ENCODE peak calls at places on chromosome 3, in four cellular contexts. D, H, Y and V are unnamed samples.

GRCh38 chr3:59573911-59574310 is 524.1 kb upstream of the CFAP20DC start:
- DNase-seq in D (no peak), H (no peak), Y (no peak), V (no peak)

GRCh38 chr3:99396651-99397050 is 241.7 kb upstream of the COL8A1 start:
- DNase-seq in D (no peak), H (no peak), Y (no peak), V (no peak)

GRCh38 chr3:80285370-80285769 is 517.6 kb upstream of the ROBO1 start:
- DNase-seq in D (no peak), H (no peak), Y (no peak), V (no peak)

GRCh38 chr3:123025642-123026521 is 1.7 kb downstream of the SEMA5B start:
- DNase-seq in D (peak; percentile 3), H (peak; percentile 33), Y (peak; percentile 24), V (peak; percentile 26)

GRCh38 chr3:39196671-39197446 is 4.5 kb upstream of the XIRP1 start:
- DNase-seq in D (no peak), H (no peak), Y (no peak), V (no peak)

GRCh38 chr3:187679638-187680396 is 9.6 kb upstream of the SST start:
- DNase-seq in D (peak; percentile 90), H (peak; percentile 83), Y (peak; percentile 89), V (peak; percentile 88)

GRCh38 chr3:127787966-127788365 is 34.3 kb downstream of the MGLL start:
- DNase-seq in D (no peak), H (no peak), Y (no peak), V (no peak)

GRCh38 chr3:52495777-52496602 is 852 bp downstream of the STAB1 start:
- DNase-seq in D (no peak), H (no peak), Y (no peak), V (no peak)

GRCh38 chr3:71703796-71704195 is 21.4 kb downstream of the EIF4E3 start:
- DNase-seq in D (no peak), H (no peak), Y (no peak), V (no peak)

GRCh38 chr3:71585891-71586809 is 2.6 kb upstream of the FOXP1 start:
- DNase-seq in D (peak; percentile 20), H (no peak), Y (no peak), V (no peak)

GRCh38 chr3:102715030-102715697 is 280.3 kb downstream of the ZPLD1 start:
- DNase-seq in D (no peak), H (no peak), Y (no peak), V (no peak)

GRCh38 chr3:124201786-124202185 is 209.9 kb upstream of the ROPN1 start:
- DNase-seq in D (no peak), H (no peak), Y (no peak), V (no peak)

GRCh38 chr3:195876297-195877031 is 31.9 kb downstream of the TNK2 start:
- DNase-seq in D (peak; percentile 94), H (no peak), Y (no peak), V (no peak)

GRCh38 chr3:13708871-13709595 is 160.1 kb downstream of the FBLN2 start:
- DNase-seq in D (no peak), H (no peak), Y (peak; percentile 1), V (no peak)

GRCh38 chr3:11438636-11439035 is 166.4 kb downstream of the ATG7 start:
- DNase-seq in D (no peak), H (peak; percentile 63), Y (peak; percentile 16), V (no peak)
- TF ChIP-seq CTCF in D (no peak), H (no peak), Y (no peak), V (no peak)

DNA sequence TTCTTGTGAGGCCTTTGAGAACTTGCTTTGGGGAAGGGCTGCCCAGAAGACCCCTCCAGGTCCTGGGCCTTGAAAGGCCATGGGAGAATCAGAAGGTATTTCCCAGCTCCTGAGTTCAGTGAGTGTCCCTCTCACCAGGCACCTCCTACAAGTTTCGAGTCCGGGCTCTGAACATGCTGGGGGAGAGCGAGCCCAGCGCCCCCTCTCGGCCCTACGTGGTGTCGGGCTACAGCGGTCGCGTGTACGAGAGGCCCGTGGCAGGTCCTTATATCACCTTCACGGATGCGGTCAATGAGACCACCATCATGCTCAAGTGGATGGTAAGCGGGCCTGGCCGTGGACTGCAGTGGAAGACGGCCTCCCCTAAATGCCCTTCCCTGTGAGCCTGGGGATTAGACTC is 68.3 kb downstream of the BOC start:
- DNase-seq in D (no peak), H (no peak), Y (no peak), V (no peak)
- TF ChIP-seq CTCF in D (no peak), H (no peak), Y (no peak), V (no peak)

GRCh38 chr3:194011807-194012206 is 124.1 kb upstream of the HES1 start:
- DNase-seq in D (no peak), H (no peak), Y (no peak), V (no peak)

GRCh38 chr3:194006102-194006501 is 129.8 kb upstream of the HES1 start:
- DNase-seq in D (no peak), H (no peak), Y (no peak), V (no peak)

GRCh38 chr3:194007598-194008337 is 128.2 kb upstream of the HES1 start:
- DNase-seq in D (no peak), H (no peak), Y (no peak), V (no peak)

GRCh38 chr3:194009019-194009418 is 126.9 kb upstream of the HES1 start:
- DNase-seq in D (no peak), H (no peak), Y (no peak), V (no peak)

DNA sequence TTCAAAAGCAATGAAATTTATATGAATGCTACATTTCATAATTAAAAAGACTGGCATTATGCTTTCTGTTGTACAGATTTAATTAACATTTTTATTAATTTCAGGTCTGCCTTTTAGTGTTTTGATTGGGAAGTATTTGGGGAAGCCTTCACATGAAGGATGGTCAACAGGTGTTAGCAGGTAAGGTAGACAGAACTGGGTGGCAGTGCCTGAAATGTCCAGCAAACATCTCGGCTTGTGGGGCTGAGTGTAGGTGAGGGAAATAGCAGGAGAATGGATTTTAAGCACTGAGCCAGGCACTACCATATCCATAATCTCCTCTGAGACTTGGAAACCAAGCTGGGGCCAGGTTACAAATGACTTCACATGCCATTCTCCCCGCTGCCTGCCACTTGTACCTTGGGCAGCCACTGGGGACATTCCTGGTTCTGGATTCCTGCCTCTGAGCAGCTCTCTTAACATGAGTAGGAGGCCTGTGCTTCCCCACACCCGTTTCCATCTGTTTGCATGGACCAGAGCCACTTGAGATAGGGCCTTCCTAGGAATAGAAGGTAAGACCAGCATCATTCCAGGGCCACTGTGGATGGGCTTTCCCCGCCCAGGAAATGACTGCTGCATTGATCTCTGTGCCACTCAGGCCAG is 125.9 kb upstream of the HES1 start:
- DNase-seq in D (peak; percentile 34), H (no peak), Y (no peak), V (no peak)
- TF ChIP-seq CTCF in D (no peak), H (no peak), Y (no peak), V (no peak)

DNA sequence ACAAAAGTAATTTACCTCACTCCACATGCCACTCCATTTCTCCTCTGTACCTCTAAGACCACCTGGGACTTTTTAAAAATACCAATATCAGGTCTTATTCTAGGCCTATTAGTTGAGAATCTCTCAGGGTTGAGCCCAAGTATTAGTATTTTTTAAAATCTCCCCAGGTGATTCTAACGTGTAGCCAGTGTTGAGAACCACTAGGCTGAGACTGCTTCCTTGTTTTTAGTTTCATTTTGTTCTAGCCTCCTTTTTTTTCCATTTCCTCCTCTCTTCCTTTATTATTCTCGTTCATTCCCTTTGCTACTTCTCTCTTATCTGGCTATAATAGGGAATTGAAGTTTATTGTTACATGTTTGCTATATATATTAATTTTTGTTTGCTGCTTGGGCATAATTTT is 217.9 kb upstream of the CD96 start:
- DNase-seq in D (no peak), H (no peak), Y (no peak), V (no peak)
- TF ChIP-seq CTCF in D (no peak), H (no peak), Y (no peak), V (no peak)

DNA sequence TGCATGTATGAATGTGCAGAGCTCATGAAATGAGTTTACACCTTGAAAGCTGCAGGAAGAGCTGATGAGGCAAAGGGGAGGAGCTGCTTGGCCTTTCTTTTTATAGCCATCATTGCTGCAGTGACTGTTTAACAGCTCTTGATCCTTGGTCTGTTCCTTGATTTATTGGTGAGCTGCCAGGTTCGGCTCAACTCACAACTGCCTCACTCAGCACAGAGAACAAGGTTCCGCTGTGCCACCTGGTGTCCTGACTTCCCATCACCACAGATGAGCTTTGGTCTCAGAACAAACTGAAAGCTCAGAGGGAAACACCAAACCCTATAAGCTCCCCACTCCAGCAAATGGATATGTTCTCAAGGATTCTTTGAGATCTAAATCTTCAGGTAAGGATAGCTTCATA is 626.1 kb downstream of the MAGI1 start:
- DNase-seq in D (no peak), H (no peak), Y (peak; percentile 15), V (no peak)
- TF ChIP-seq CTCF in D (no peak), H (no peak), Y (no peak), V (no peak)

DNA sequence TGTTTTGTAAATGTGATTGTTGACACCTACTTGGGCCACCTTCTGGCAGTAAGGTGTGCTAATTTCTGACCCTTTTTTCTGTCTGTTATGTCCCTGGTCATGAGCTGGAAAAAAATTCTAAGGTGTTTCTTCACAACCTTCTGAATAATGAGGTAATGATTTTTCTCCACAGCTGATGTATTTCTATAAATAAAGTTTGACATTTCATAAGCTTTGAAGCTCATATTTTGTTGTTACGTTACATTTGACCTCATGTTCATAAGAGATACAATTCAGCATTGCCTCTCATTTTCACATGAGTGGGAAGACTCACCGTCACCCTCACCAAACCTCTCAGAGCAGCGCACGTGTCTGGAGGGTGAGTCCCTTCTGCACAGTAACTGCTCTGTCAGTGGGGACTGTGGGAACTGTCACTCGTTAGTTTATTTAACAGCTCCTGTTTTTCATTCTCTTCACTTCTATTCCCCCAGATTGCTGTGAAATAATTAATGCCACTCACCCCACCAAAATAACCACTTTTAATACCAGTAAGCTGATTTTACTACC is 140.9 kb downstream of the PLCL2 start:
- DNase-seq in D (no peak), H (no peak), Y (no peak), V (no peak)
- TF ChIP-seq CTCF in D (no peak), H (no peak), Y (no peak), V (no peak)

GRCh38 chr3:50616003-50616769 is 765 bp upstream of the MAPKAPK3 start:
- DNase-seq in D (peak; percentile 85), H (peak; percentile 85), Y (peak; percentile 85), V (peak; percentile 78)

GRCh38 chr3:50617911-50618481 is 1.0 kb downstream of the MAPKAPK3 start:
- DNase-seq in D (no peak), H (peak; percentile 54), Y (no peak), V (no peak)

GRCh38 chr3:50615190-50615589 is 1.8 kb upstream of the MAPKAPK3 start:
- DNase-seq in D (no peak), H (no peak), Y (no peak), V (no peak)

GRCh38 chr3:50616770-50617095 is 218 bp upstream of the MAPKAPK3 start:
- DNase-seq in D (peak; percentile 91), H (peak; percentile 96), Y (peak; percentile 81), V (peak; percentile 91)

DNA sequence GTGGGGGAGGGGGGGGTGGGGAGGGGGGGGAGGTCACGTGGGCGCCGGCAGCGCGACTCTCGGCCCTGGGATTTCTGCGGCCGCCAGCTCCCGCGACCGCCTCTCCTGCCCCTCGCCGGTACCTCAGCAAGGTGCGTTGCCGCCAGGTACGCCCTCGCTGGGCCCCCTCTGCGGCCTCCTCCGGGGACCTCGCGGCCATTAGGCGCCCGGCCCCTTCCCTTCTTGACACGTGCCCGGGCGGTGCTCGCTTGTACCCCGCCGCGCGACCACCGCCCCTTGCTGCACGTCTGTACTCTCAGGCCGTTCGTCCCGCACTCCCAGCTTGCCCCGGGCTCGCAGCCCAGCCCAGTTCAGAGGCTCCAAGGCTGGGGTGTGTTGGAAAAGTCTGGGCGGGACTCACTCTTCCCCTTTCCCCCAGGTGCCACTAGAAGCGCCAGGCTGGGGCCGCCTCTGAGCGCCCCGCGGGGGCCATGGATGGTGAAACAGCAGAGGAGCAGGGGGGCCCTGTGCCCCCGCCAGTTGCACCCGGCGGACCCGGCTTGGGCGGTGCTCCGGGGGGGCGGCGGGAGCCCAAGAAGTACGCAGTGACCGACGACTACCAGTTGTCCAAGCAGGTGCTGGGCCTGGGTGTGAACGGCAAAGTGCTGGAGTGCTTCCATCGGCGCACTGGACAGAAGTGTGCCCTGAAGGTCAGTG is at the start of gene MAPKAPK3:
- DNase-seq in D (peak; percentile 37), H (no peak), Y (no peak), V (peak; percentile 8)
- TF ChIP-seq CTCF in D (no peak), H (no peak), Y (no peak), V (no peak)